ENCODE peak calls at places on chromosome 5, in four cellular contexts. R, C, Z and X are unnamed samples. For H3K4me1, the result is how much of the 10 kb centered on the place peaks cover.

GRCh38 chr5:57900356-57900944 is 417.8 kb upstream of the ACTBL2 start:
- DNase-seq in R (no peak), C (no peak), Z (no peak), X (no peak)

GRCh38 chr5:171116711-171117110 is 192.3 kb upstream of the TLX3 start:
- DNase-seq in R (no peak), C (no peak), Z (no peak), X (no peak)

GRCh38 chr5:141880961-141881801 is 3.0 kb upstream of the PCDH1 start:
- DNase-seq in R (peak), C (no peak), Z (no peak), X (no peak)

GRCh38 chr5:126855266-126855665 is 78.3 kb downstream of the LMNB1 start:
- DNase-seq in R (no peak), C (no peak), Z (no peak), X (no peak)

GRCh38 chr5:146340260-146341081 is 1.8 kb downstream of the POU4F3 start:
- DNase-seq in R (peak), C (peak), Z (no peak), X (peak)

GRCh38 chr5:151202381-151203139 is 21.3 kb downstream of the CCDC69 start:
- DNase-seq in R (no peak), C (peak), Z (no peak), X (no peak)

GRCh38 chr5:67969631-67970030 is 245.9 kb upstream of the PIK3R1 start:
- DNase-seq in R (no peak), C (no peak), Z (no peak), X (no peak)

GRCh38 chr5:168885324-168886120 is 306.4 kb upstream of the PANK3 start:
- DNase-seq in R (peak), C (no peak), Z (no peak), X (no peak)

GRCh38 chr5:172038167-172038566 is 31.7 kb upstream of the FBXW11 start:
- DNase-seq in R (no peak), C (no peak), Z (no peak), X (no peak)

GRCh38 chr5:14869286-14870164 is 2.1 kb downstream of the ANKH start:
- DNase-seq in R (no peak), C (peak), Z (no peak), X (no peak)

GRCh38 chr5:89270901-89271300 is 387.9 kb upstream of the MEF2C start:
- DNase-seq in R (no peak), C (no peak), Z (no peak), X (no peak)

GRCh38 chr5:151581841-151582583 is 9.1 kb downstream of the FAT2 start:
- DNase-seq in R (no peak), C (no peak), Z (no peak), X (no peak)

GRCh38 chr5:163408311-163408923 is 29.0 kb upstream of the CCNG1 start:
- DNase-seq in R (peak), C (peak), Z (no peak), X (no peak)

GRCh38 chr5:143395638-143396352 is 7.7 kb downstream of the NR3C1 start:
- DNase-seq in R (no peak), C (peak), Z (no peak), X (no peak)

GRCh38 chr5:152288917-152289595 is 116.0 kb downstream of the NMUR2 start:
- DNase-seq in R (no peak), C (no peak), Z (no peak), X (no peak)

GRCh38 chr5:39013938-39014337 is 60.3 kb downstream of the RICTOR start:
- DNase-seq in R (no peak), C (no peak), Z (no peak), X (no peak)

GRCh38 chr5:60820593-60821487 is 23.2 kb downstream of the ELOVL7 start:
- DNase-seq in R (no peak), C (no peak), Z (no peak), X (no peak)

GRCh38 chr5:38347040-38347763 is 88.8 kb downstream of the EGFLAM start:
- DNase-seq in R (no peak), C (peak), Z (no peak), X (no peak)

GRCh38 chr5:173764321-173765029 is 123.7 kb upstream of the CPEB4 start:
- DNase-seq in R (peak), C (peak), Z (peak), X (peak)

GRCh38 chr5:138054863-138055558 is 22.1 kb upstream of the FAM13B start:
- DNase-seq in R (no peak), C (no peak), Z (no peak), X (no peak)

GRCh38 chr5:66881475-66882161 is 285.4 kb downstream of the MAST4 start:
- DNase-seq in R (no peak), C (peak), Z (no peak), X (no peak)

GRCh38 chr5:151694035-151694485 is 7.3 kb upstream of the SPARC start:
- DNase-seq in R (no peak), C (peak), Z (no peak), X (no peak)

GRCh38 chr5:19853616-19854240 is 134.3 kb downstream of the CDH18 start:
- DNase-seq in R (no peak), C (peak), Z (no peak), X (no peak)

GRCh38 chr5:177355162-177355867 is 2.4 kb upstream of the RGS14 start:
- DNase-seq in R (no peak), C (no peak), Z (no peak), X (no peak)
- H3K4me1 ChIP-seq in R (under half), C (under half), Z (under half), X (under half)

GRCh38 chr5:100518377-100518776 is 16.8 kb upstream of the FAM174A start:
- DNase-seq in R (no peak), C (no peak), Z (no peak), X (no peak)
- TF ChIP-seq CTCF in R (no peak), C (peak), Z (no peak), X (no peak)

GRCh38 chr5:132411382-132411925 is 41.9 kb downstream of the SLC22A5 start:
- DNase-seq in R (no peak), C (peak), Z (no peak), X (peak)

GRCh38 chr5:132407970-132408369 is 38.5 kb downstream of the SLC22A5 start:
- DNase-seq in R (no peak), C (no peak), Z (no peak), X (no peak)

GRCh38 chr5:132408456-132408855 is 38.9 kb downstream of the SLC22A5 start:
- DNase-seq in R (no peak), C (no peak), Z (no peak), X (no peak)

GRCh38 chr5:132408965-132409364 is 39.5 kb downstream of the SLC22A5 start:
- DNase-seq in R (no peak), C (no peak), Z (no peak), X (no peak)

GRCh38 chr5:132410451-132411381 is 41.2 kb downstream of the SLC22A5 start:
- DNase-seq in R (peak), C (peak), Z (no peak), X (peak)
- H3K4me1 ChIP-seq in R (half or more), C (half or more), Z (half or more), X (under half)

GRCh38 chr5:160119142-160119904 is at the start of gene PWWP2A:
- DNase-seq in R (peak), C (peak), Z (peak), X (peak)
- TF ChIP-seq CTCF in R (peak), C (no peak), Z (peak), X (no peak)

GRCh38 chr5:120150770-120151169 is 313.3 kb upstream of the PRR16 start:
- DNase-seq in R (no peak), C (no peak), Z (no peak), X (no peak)
- H3K4me1 ChIP-seq in R (under half), C (under half), Z (under half), X (under half)

GRCh38 chr5:73591698-73592501 is 26.4 kb downstream of the UTP15 start:
- DNase-seq in R (no peak), C (peak), Z (no peak), X (no peak)

GRCh38 chr5:73599378-73599777 is 26.6 kb upstream of the ARHGEF28 start:
- DNase-seq in R (no peak), C (no peak), Z (no peak), X (no peak)

GRCh38 chr5:73592546-73592945 is 27.0 kb downstream of the UTP15 start:
- DNase-seq in R (no peak), C (peak), Z (no peak), X (no peak)

GRCh38 chr5:73591102-73591695 is 25.7 kb downstream of the UTP15 start:
- DNase-seq in R (no peak), C (peak), Z (peak), X (no peak)

DNA sequence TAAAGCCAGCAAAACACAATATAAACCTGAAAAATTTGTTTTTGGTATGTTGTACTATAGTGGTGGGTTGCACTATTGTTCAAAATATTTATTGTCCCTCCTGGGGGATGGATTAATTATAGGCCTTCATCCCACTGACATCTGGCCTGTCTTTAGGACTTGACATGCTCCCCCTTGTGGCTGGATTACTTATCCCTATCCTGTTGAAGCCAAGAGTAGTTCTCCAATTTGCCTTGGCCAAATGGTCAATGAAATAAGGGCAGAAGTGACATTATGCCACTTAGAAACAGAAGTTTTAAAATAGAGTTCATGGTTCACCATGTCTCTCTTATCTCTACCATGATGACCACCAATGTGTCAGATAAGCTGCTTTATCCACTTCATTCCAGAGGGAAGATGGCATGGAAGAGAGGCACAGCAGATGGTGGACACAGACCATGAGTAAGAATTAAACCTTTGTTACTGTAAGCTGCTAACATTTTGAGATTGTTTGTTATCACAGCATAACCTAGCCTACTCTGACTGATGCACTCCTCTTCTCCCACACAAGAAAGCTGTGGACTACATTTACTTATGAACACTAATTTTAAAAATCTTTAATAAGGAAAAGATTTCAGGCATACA is 29.2 kb upstream of the ARHGEF28 start:
- DNase-seq in R (no peak), C (peak), Z (no peak), X (no peak)
- TF ChIP-seq CTCF in R (peak), C (peak), Z (peak), X (no peak)

DNA sequence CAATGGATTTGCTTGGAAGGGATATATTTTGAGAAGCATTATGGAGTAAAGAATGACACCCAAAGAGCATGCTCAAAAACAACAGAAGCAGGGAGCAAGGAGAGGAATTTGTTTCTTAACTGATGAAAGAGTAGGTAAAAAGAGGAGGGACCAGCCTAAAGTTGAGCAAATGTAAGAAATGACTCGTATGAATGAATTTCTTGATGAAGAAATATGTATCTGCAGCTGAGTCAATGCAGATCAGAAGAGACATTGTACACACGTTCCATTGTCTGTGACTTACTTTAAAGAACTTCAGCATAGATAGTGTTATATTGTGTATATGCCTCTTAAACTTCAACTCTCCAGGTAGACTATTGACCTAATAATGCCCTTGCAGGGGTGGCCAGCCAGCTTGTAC is 112.7 kb upstream of the NREP start:
- DNase-seq in R (no peak), C (no peak), Z (no peak), X (no peak)
- H3K4me1 ChIP-seq in R (under half), C (under half), Z (under half), X (under half)

DNA sequence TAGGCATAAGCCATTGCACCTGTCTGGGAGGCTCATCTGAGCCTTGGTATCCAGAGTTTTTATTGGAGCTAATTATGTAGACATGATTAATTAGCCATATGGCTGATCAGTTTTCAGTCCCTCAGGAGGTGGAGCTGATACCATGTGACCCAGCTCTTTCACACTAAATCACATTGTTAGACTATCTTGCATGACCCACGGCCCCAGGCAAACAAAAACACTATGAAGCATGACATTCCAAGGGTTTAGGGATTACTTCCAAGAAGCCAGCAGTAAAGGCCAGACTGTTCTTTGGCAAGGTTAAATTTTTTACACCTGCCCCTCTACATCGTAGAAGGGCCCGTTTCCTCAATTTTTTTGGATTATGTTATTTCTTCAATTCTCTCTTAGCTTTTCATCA is 5.0 kb upstream of the C5orf24 start:
- DNase-seq in R (no peak), C (no peak), Z (no peak), X (no peak)
- TF ChIP-seq CTCF in R (no peak), C (no peak), Z (no peak), X (no peak)

DNA sequence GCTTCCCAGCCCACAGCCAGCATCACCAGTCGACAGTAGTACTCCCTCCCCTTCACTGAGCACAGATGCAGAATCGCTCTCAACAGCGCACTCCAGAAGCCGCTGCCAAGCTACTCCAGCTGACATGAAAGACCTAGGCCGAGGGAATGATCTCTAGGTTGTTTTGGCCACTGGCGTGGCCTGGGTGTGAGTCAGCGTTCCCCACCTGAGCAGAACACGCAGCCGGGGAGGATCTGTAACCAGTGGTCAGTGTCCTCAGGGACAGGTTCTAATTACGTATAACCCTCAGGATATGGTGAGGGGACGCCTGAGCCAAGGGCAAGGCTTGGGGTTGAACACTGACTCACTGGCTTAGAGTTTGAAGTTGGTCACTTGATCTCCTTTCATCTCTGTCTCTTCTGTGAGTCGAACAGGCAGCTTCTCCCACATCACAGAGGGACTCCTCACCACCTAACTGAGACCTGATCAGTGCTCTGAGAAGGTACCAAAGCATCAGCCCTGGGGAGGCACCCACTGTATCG is 76.9 kb upstream of the IL17B start:
- DNase-seq in R (peak), C (peak), Z (no peak), X (no peak)
- H3K4me1 ChIP-seq in R (half or more), C (under half), Z (half or more), X (under half)